ENCODE peak calls at places on chromosomes 11 and 22, in seven cellular contexts. I, Z, A, W, B, U and C are unnamed samples.

GRCh38 chr11:32890843-32891656 is 1.6 kb upstream of the QSER1 start:
- DNase-seq in A (no peak), W (no peak), Z (no peak), B (no peak), I (no peak), U (no peak), C (no peak)

GRCh38 chr11:13963949-13964770 is 1.6 kb downstream of the SPON1 start:
- DNase-seq in U (peak), W (peak), Z (peak), A (no peak), I (no peak), B (no peak), C (no peak)

GRCh38 chr11:107493117-107493516 is 35.5 kb upstream of the CWF19L2 start:
- DNase-seq in A (peak), I (no peak), B (no peak), U (no peak), Z (peak), W (no peak), C (no peak)

GRCh38 chr11:103228807-103229206 is 119.6 kb downstream of the DYNC2H1 start:
- DNase-seq in B (no peak), A (no peak), W (no peak), U (no peak), Z (no peak), I (no peak), C (no peak)

GRCh38 chr11:129949067-129949466 is 53.6 kb downstream of the PRDM10 start:
- DNase-seq in U (no peak), W (no peak), B (no peak), Z (no peak), A (no peak), I (no peak), C (no peak)

GRCh38 chr11:133041928-133042890 is 490.1 kb downstream of the OPCML start:
- DNase-seq in U (no peak), B (no peak), W (no peak), A (no peak), I (no peak), Z (no peak), C (no peak)

GRCh38 chr22:20771918-20772625 is 1.8 kb upstream of the SERPIND1 start:
- DNase-seq in U (no peak), A (no peak), I (no peak), Z (no peak), W (no peak), B (no peak), C (no peak)

GRCh38 chr22:50262460-50262911 is 1.0 kb upstream of the MAPK12 start:
- DNase-seq in U (no peak), Z (no peak), A (peak), I (no peak), W (no peak), B (no peak), C (no peak)

GRCh38 chr11:103257360-103257759 is 148.1 kb downstream of the DYNC2H1 start:
- DNase-seq in A (peak), B (no peak), W (no peak), I (no peak), Z (peak), U (no peak), C (no peak)